ENCODE peak calls at places on chromosomes 2 and 18, in six cellular contexts. One of them, this sample, is unnamed.

GRCh38 chr18:58788971-58789797 is 75.5 kb upstream of the ZNF532 start:
- DNase-seq in right cardiac atrium: peak
- DNase-seq in stimulated activated CD4-positive, alpha-beta T cell treated with anti-CD3 and anti-CD28 coated beads, Interleukin-1b, Interleukin-23, amount 100 ng/mL, for 24 hours: no peak
- DNase-seq in iris pigment epithelial cell: peak
- DNase-seq in A172: peak
- DNase-seq in activated CD4-positive, alpha-beta T cell treated with anti-CD3 and anti-CD28 coated beads, Interleukin-2, amount 50 U/mL, for 1 hour: no peak
- DNase-seq in this sample: no peak

GRCh38 chr18:10149768-10150556 is 236.1 kb downstream of the VAPA start:
- DNase-seq in right cardiac atrium: no peak
- DNase-seq in iris pigment epithelial cell: no peak
- DNase-seq in activated CD4-positive, alpha-beta T cell treated with anti-CD3 and anti-CD28 coated beads, Interleukin-2, amount 50 U/mL, for 1 hour: no peak
- DNase-seq in stimulated activated CD4-positive, alpha-beta T cell treated with anti-CD3 and anti-CD28 coated beads, Interleukin-1b, Interleukin-23, amount 100 ng/mL, for 24 hours: no peak
- DNase-seq in A172: no peak
- DNase-seq in this sample: no peak

GRCh38 chr2:231013820-231014219 is 17.9 kb downstream of the SPATA3 start:
- DNase-seq in activated CD4-positive, alpha-beta T cell treated with anti-CD3 and anti-CD28 coated beads, Interleukin-2, amount 50 U/mL, for 1 hour: no peak
- DNase-seq in iris pigment epithelial cell: no peak
- DNase-seq in stimulated activated CD4-positive, alpha-beta T cell treated with anti-CD3 and anti-CD28 coated beads, Interleukin-1b, Interleukin-23, amount 100 ng/mL, for 24 hours: no peak
- DNase-seq in A172: no peak
- DNase-seq in right cardiac atrium: no peak
- DNase-seq in this sample: no peak

GRCh38 chr18:23228102-23229051 is 93.1 kb downstream of the CABLES1 start:
- DNase-seq in right cardiac atrium: peak
- DNase-seq in A172: peak
- DNase-seq in stimulated activated CD4-positive, alpha-beta T cell treated with anti-CD3 and anti-CD28 coated beads, Interleukin-1b, Interleukin-23, amount 100 ng/mL, for 24 hours: no peak
- DNase-seq in activated CD4-positive, alpha-beta T cell treated with anti-CD3 and anti-CD28 coated beads, Interleukin-2, amount 50 U/mL, for 1 hour: no peak
- DNase-seq in iris pigment epithelial cell: peak
- DNase-seq in this sample: no peak

GRCh38 chr2:219844756-219845155 is 217.3 kb downstream of the SLC4A3 start:
- DNase-seq in activated CD4-positive, alpha-beta T cell treated with anti-CD3 and anti-CD28 coated beads, Interleukin-2, amount 50 U/mL, for 1 hour: no peak
- DNase-seq in right cardiac atrium: no peak
- DNase-seq in A172: no peak
- DNase-seq in iris pigment epithelial cell: no peak
- DNase-seq in stimulated activated CD4-positive, alpha-beta T cell treated with anti-CD3 and anti-CD28 coated beads, Interleukin-1b, Interleukin-23, amount 100 ng/mL, for 24 hours: no peak
- DNase-seq in this sample: no peak

GRCh38 chr2:144830543-144830942 is 310.6 kb upstream of the ZEB2 start:
- DNase-seq in A172: peak
- DNase-seq in stimulated activated CD4-positive, alpha-beta T cell treated with anti-CD3 and anti-CD28 coated beads, Interleukin-1b, Interleukin-23, amount 100 ng/mL, for 24 hours: no peak
- DNase-seq in right cardiac atrium: no peak
- DNase-seq in activated CD4-positive, alpha-beta T cell treated with anti-CD3 and anti-CD28 coated beads, Interleukin-2, amount 50 U/mL, for 1 hour: no peak
- DNase-seq in iris pigment epithelial cell: peak
- DNase-seq in this sample: no peak

GRCh38 chr2:10079192-10079930 is 850 bp downstream of the CYS1 start:
- DNase-seq in activated CD4-positive, alpha-beta T cell treated with anti-CD3 and anti-CD28 coated beads, Interleukin-2, amount 50 U/mL, for 1 hour: no peak
- DNase-seq in right cardiac atrium: peak
- DNase-seq in A172: peak
- DNase-seq in stimulated activated CD4-positive, alpha-beta T cell treated with anti-CD3 and anti-CD28 coated beads, Interleukin-1b, Interleukin-23, amount 100 ng/mL, for 24 hours: no peak
- DNase-seq in iris pigment epithelial cell: peak
- DNase-seq in this sample: no peak

GRCh38 chr2:54763636-54764291 is 40.3 kb downstream of the EML6 start:
- DNase-seq in iris pigment epithelial cell: no peak
- DNase-seq in A172: no peak
- DNase-seq in right cardiac atrium: no peak
- DNase-seq in activated CD4-positive, alpha-beta T cell treated with anti-CD3 and anti-CD28 coated beads, Interleukin-2, amount 50 U/mL, for 1 hour: no peak
- DNase-seq in stimulated activated CD4-positive, alpha-beta T cell treated with anti-CD3 and anti-CD28 coated beads, Interleukin-1b, Interleukin-23, amount 100 ng/mL, for 24 hours: no peak
- DNase-seq in this sample: no peak

GRCh38 chr2:233386382-233387041 is 32.2 kb downstream of the DGKD start:
- DNase-seq in stimulated activated CD4-positive, alpha-beta T cell treated with anti-CD3 and anti-CD28 coated beads, Interleukin-1b, Interleukin-23, amount 100 ng/mL, for 24 hours: no peak
- DNase-seq in A172: peak
- DNase-seq in right cardiac atrium: peak
- DNase-seq in iris pigment epithelial cell: peak
- DNase-seq in activated CD4-positive, alpha-beta T cell treated with anti-CD3 and anti-CD28 coated beads, Interleukin-2, amount 50 U/mL, for 1 hour: no peak
- DNase-seq in this sample: no peak

GRCh38 chr2:150097891-150098595 is 389.4 kb downstream of the RND3 start:
- DNase-seq in stimulated activated CD4-positive, alpha-beta T cell treated with anti-CD3 and anti-CD28 coated beads, Interleukin-1b, Interleukin-23, amount 100 ng/mL, for 24 hours: no peak
- DNase-seq in A172: peak
- DNase-seq in right cardiac atrium: no peak
- DNase-seq in activated CD4-positive, alpha-beta T cell treated with anti-CD3 and anti-CD28 coated beads, Interleukin-2, amount 50 U/mL, for 1 hour: no peak
- DNase-seq in iris pigment epithelial cell: peak
- DNase-seq in this sample: no peak

GRCh38 chr2:98157557-98157956 is 70.6 kb downstream of the VWA3B start:
- DNase-seq in activated CD4-positive, alpha-beta T cell treated with anti-CD3 and anti-CD28 coated beads, Interleukin-2, amount 50 U/mL, for 1 hour: no peak
- DNase-seq in stimulated activated CD4-positive, alpha-beta T cell treated with anti-CD3 and anti-CD28 coated beads, Interleukin-1b, Interleukin-23, amount 100 ng/mL, for 24 hours: no peak
- DNase-seq in right cardiac atrium: no peak
- DNase-seq in iris pigment epithelial cell: no peak
- DNase-seq in A172: no peak
- DNase-seq in this sample: no peak

GRCh38 chr2:42928161-42928691 is 135.8 kb upstream of the HAAO start:
- DNase-seq in iris pigment epithelial cell: no peak
- DNase-seq in stimulated activated CD4-positive, alpha-beta T cell treated with anti-CD3 and anti-CD28 coated beads, Interleukin-1b, Interleukin-23, amount 100 ng/mL, for 24 hours: no peak
- DNase-seq in activated CD4-positive, alpha-beta T cell treated with anti-CD3 and anti-CD28 coated beads, Interleukin-2, amount 50 U/mL, for 1 hour: no peak
- DNase-seq in A172: no peak
- DNase-seq in right cardiac atrium: peak
- DNase-seq in this sample: no peak

GRCh38 chr2:17538844-17539554 is 1.5 kb upstream of the VSNL1 start:
- DNase-seq in iris pigment epithelial cell: peak
- DNase-seq in right cardiac atrium: peak
- DNase-seq in activated CD4-positive, alpha-beta T cell treated with anti-CD3 and anti-CD28 coated beads, Interleukin-2, amount 50 U/mL, for 1 hour: no peak
- DNase-seq in stimulated activated CD4-positive, alpha-beta T cell treated with anti-CD3 and anti-CD28 coated beads, Interleukin-1b, Interleukin-23, amount 100 ng/mL, for 24 hours: no peak
- DNase-seq in A172: no peak
- DNase-seq in this sample: no peak

GRCh38 chr2:45857848-45858520 is 206.5 kb downstream of the PRKCE start:
- DNase-seq in right cardiac atrium: no peak
- DNase-seq in activated CD4-positive, alpha-beta T cell treated with anti-CD3 and anti-CD28 coated beads, Interleukin-2, amount 50 U/mL, for 1 hour: no peak
- DNase-seq in iris pigment epithelial cell: no peak
- DNase-seq in stimulated activated CD4-positive, alpha-beta T cell treated with anti-CD3 and anti-CD28 coated beads, Interleukin-1b, Interleukin-23, amount 100 ng/mL, for 24 hours: no peak
- DNase-seq in A172: no peak
- DNase-seq in this sample: no peak

GRCh38 chr2:21837561-21837960 is 713.8 kb downstream of the TDRD15 start:
- DNase-seq in A172: no peak
- DNase-seq in activated CD4-positive, alpha-beta T cell treated with anti-CD3 and anti-CD28 coated beads, Interleukin-2, amount 50 U/mL, for 1 hour: no peak
- DNase-seq in stimulated activated CD4-positive, alpha-beta T cell treated with anti-CD3 and anti-CD28 coated beads, Interleukin-1b, Interleukin-23, amount 100 ng/mL, for 24 hours: no peak
- DNase-seq in iris pigment epithelial cell: no peak
- DNase-seq in right cardiac atrium: no peak
- DNase-seq in this sample: no peak

GRCh38 chr2:10289352-10289751 is 13.4 kb upstream of the HPCAL1 start:
- DNase-seq in A172: no peak
- DNase-seq in activated CD4-positive, alpha-beta T cell treated with anti-CD3 and anti-CD28 coated beads, Interleukin-2, amount 50 U/mL, for 1 hour: no peak
- DNase-seq in right cardiac atrium: no peak
- DNase-seq in stimulated activated CD4-positive, alpha-beta T cell treated with anti-CD3 and anti-CD28 coated beads, Interleukin-1b, Interleukin-23, amount 100 ng/mL, for 24 hours: no peak
- DNase-seq in iris pigment epithelial cell: no peak
- DNase-seq in this sample: no peak

GRCh38 chr18:55821219-55821618 is 233.2 kb upstream of the TCF4 start:
- DNase-seq in stimulated activated CD4-positive, alpha-beta T cell treated with anti-CD3 and anti-CD28 coated beads, Interleukin-1b, Interleukin-23, amount 100 ng/mL, for 24 hours: no peak
- DNase-seq in activated CD4-positive, alpha-beta T cell treated with anti-CD3 and anti-CD28 coated beads, Interleukin-2, amount 50 U/mL, for 1 hour: no peak
- DNase-seq in A172: peak
- DNase-seq in iris pigment epithelial cell: peak
- DNase-seq in right cardiac atrium: no peak
- DNase-seq in this sample: no peak

GRCh38 chr2:735670-736218 is 58.5 kb upstream of the TMEM18 start:
- DNase-seq in right cardiac atrium: no peak
- DNase-seq in activated CD4-positive, alpha-beta T cell treated with anti-CD3 and anti-CD28 coated beads, Interleukin-2, amount 50 U/mL, for 1 hour: no peak
- DNase-seq in A172: no peak
- DNase-seq in stimulated activated CD4-positive, alpha-beta T cell treated with anti-CD3 and anti-CD28 coated beads, Interleukin-1b, Interleukin-23, amount 100 ng/mL, for 24 hours: no peak
- DNase-seq in iris pigment epithelial cell: no peak
- DNase-seq in this sample: no peak

GRCh38 chr2:169767243-169767888 is 31.3 kb upstream of the SSB start:
- DNase-seq in right cardiac atrium: peak
- DNase-seq in A172: peak
- DNase-seq in iris pigment epithelial cell: peak
- DNase-seq in stimulated activated CD4-positive, alpha-beta T cell treated with anti-CD3 and anti-CD28 coated beads, Interleukin-1b, Interleukin-23, amount 100 ng/mL, for 24 hours: peak
- DNase-seq in activated CD4-positive, alpha-beta T cell treated with anti-CD3 and anti-CD28 coated beads, Interleukin-2, amount 50 U/mL, for 1 hour: peak
- DNase-seq in this sample: no peak

GRCh38 chr2:72340665-72341064 is 193.0 kb upstream of the CYP26B1 start:
- DNase-seq in stimulated activated CD4-positive, alpha-beta T cell treated with anti-CD3 and anti-CD28 coated beads, Interleukin-1b, Interleukin-23, amount 100 ng/mL, for 24 hours: no peak
- DNase-seq in A172: no peak
- DNase-seq in right cardiac atrium: no peak
- DNase-seq in activated CD4-positive, alpha-beta T cell treated with anti-CD3 and anti-CD28 coated beads, Interleukin-2, amount 50 U/mL, for 1 hour: no peak
- DNase-seq in iris pigment epithelial cell: no peak
- DNase-seq in this sample: no peak

GRCh38 chr18:6355789-6356589 is 58.7 kb downstream of the L3MBTL4 start:
- DNase-seq in A172: peak
- DNase-seq in iris pigment epithelial cell: peak
- DNase-seq in activated CD4-positive, alpha-beta T cell treated with anti-CD3 and anti-CD28 coated beads, Interleukin-2, amount 50 U/mL, for 1 hour: no peak
- DNase-seq in right cardiac atrium: no peak
- DNase-seq in stimulated activated CD4-positive, alpha-beta T cell treated with anti-CD3 and anti-CD28 coated beads, Interleukin-1b, Interleukin-23, amount 100 ng/mL, for 24 hours: no peak
- DNase-seq in this sample: no peak

GRCh38 chr2:14700753-14701152 is 68.2 kb downstream of the LRATD1 start:
- DNase-seq in iris pigment epithelial cell: peak
- DNase-seq in activated CD4-positive, alpha-beta T cell treated with anti-CD3 and anti-CD28 coated beads, Interleukin-2, amount 50 U/mL, for 1 hour: no peak
- DNase-seq in right cardiac atrium: no peak
- DNase-seq in stimulated activated CD4-positive, alpha-beta T cell treated with anti-CD3 and anti-CD28 coated beads, Interleukin-1b, Interleukin-23, amount 100 ng/mL, for 24 hours: no peak
- DNase-seq in A172: peak
- DNase-seq in this sample: no peak

GRCh38 chr2:7825591-7826312 is 856.1 kb upstream of the ID2 start:
- DNase-seq in iris pigment epithelial cell: peak
- DNase-seq in activated CD4-positive, alpha-beta T cell treated with anti-CD3 and anti-CD28 coated beads, Interleukin-2, amount 50 U/mL, for 1 hour: no peak
- DNase-seq in right cardiac atrium: no peak
- DNase-seq in A172: peak
- DNase-seq in stimulated activated CD4-positive, alpha-beta T cell treated with anti-CD3 and anti-CD28 coated beads, Interleukin-1b, Interleukin-23, amount 100 ng/mL, for 24 hours: peak
- DNase-seq in this sample: no peak